ENCODE peak calls at places on chromosomes 12 and 14, in eight cellular contexts. X, W, K, U, I, C, Z and G are unnamed samples.
A peak's percentile ranks its signal among the peaks of the same experiment; 100 is the strongest.

GRCh38 chr12:111361717-111362576 is 6.9 kb downstream of the PHETA1 start:
- DNase-seq in X (no peak), W (no peak), K (no peak), U (no peak), I (no peak), C (no peak), Z (no peak), G (peak; percentile 80)

GRCh38 chr12:15116073-15116472 is 105.1 kb downstream of the RERG start:
- DNase-seq in X (peak; percentile 33), W (no peak), K (no peak), U (no peak), I (no peak), C (no peak), Z (no peak), G (peak; percentile 72)

GRCh38 chr14:73862480-73862879 is 10.8 kb downstream of the PTGR2 start:
- DNase-seq in X (no peak), W (no peak), K (no peak), U (no peak), I (no peak), C (no peak), Z (no peak), G (no peak)

GRCh38 chr14:99517046-99517642 is 35.9 kb downstream of the CCNK start:
- DNase-seq in X (no peak), W (no peak), K (no peak), U (no peak), I (no peak), C (no peak), Z (no peak), G (peak; percentile 41)

GRCh38 chr12:104414581-104415305 is 42.0 kb upstream of the CHST11 start:
- DNase-seq in X (no peak), W (no peak), K (no peak), U (peak; percentile 93), I (no peak), C (no peak), Z (no peak), G (no peak)

GRCh38 chr12:49945394-49946080 is 5.0 kb upstream of the AQP2 start:
- DNase-seq in X (peak; percentile 83), W (peak; percentile 21), K (peak; percentile 74), U (peak; percentile 93), I (peak; percentile 86), C (peak; percentile 81), Z (peak; percentile 82), G (peak; percentile 78)

GRCh38 chr12:59929091-59929490 is 333.3 kb downstream of the SLC16A7 start:
- DNase-seq in X (no peak), W (no peak), K (no peak), U (no peak), I (no peak), C (no peak), Z (no peak), G (no peak)

GRCh38 chr14:105472496-105472991 is 2.1 kb upstream of the CRIP2 start:
- DNase-seq in X (no peak), W (no peak), K (no peak), U (no peak), I (no peak), C (no peak), Z (no peak), G (peak; percentile 66)

GRCh38 chr14:35107866-35108265 is 13.9 kb downstream of the PPP2R3C start:
- DNase-seq in X (no peak), W (no peak), K (no peak), U (no peak), I (no peak), C (no peak), Z (no peak), G (no peak)

GRCh38 chr12:120739821-120740613 is 14.4 kb downstream of the ACADS start:
- DNase-seq in X (no peak), W (no peak), K (no peak), U (no peak), I (no peak), C (no peak), Z (no peak), G (peak; percentile 55)

GRCh38 chr14:61891251-61891650 is 129.0 kb downstream of the SNAPC1 start:
- DNase-seq in X (no peak), W (no peak), K (no peak), U (no peak), I (no peak), C (no peak), Z (no peak), G (no peak)

GRCh38 chr14:84272290-84272721 is 1257.6 kb upstream of the FLRT2 start:
- DNase-seq in X (no peak), W (no peak), K (no peak), U (no peak), I (no peak), C (no peak), Z (no peak), G (no peak)

GRCh38 chr12:5960783-5961182 is 15.7 kb upstream of the ANO2 start:
- DNase-seq in X (no peak), W (no peak), K (no peak), U (peak; percentile 45), I (no peak), C (no peak), Z (no peak), G (no peak)

GRCh38 chr12:65565601-65566560 is 258.4 kb upstream of the HMGA2 start:
- DNase-seq in X (no peak), W (peak; percentile 96), K (no peak), U (peak; percentile 84), I (no peak), C (no peak), Z (no peak), G (no peak)

GRCh38 chr14:105187935-105188524 is 6.9 kb upstream of the NUDT14 start:
- DNase-seq in X (no peak), W (no peak), K (no peak), U (peak; percentile 51), I (no peak), C (peak; percentile 51), Z (no peak), G (no peak)

GRCh38 chr12:2796187-2796663 is 1.5 kb downstream of the FKBP4 start:
- DNase-seq in X (no peak), W (no peak), K (no peak), U (no peak), I (peak; percentile 40), C (no peak), Z (no peak), G (no peak)